ENCODE peak calls at places on chromosomes 16 and 17, in seven cellular contexts. One of them, this sample, is unnamed.

GRCh38 chr17:74453665-74454196 is 12.7 kb upstream of the CD300A start:
- DNase-seq in neural progenitor cell: peak; percentile 97
- DNase-seq in MM.1S: peak; percentile 83
- DNase-seq in OCI-LY7: peak; percentile 93
- DNase-seq in GM23338: no peak
- DNase-seq in PC-3: peak; percentile 88
- DNase-seq in HCT116: no peak
- DNase-seq in this sample: no peak

GRCh38 chr16:34802396-34802795 is 1343.0 kb downstream of the TP53TG3F start:
- DNase-seq in neural progenitor cell: no peak
- DNase-seq in MM.1S: no peak
- DNase-seq in OCI-LY7: no peak
- DNase-seq in GM23338: no peak
- DNase-seq in PC-3: no peak
- DNase-seq in HCT116: no peak
- DNase-seq in this sample: peak; percentile 1

GRCh38 chr16:31344712-31345111 is 10.3 kb upstream of the ITGAX start:
- DNase-seq in neural progenitor cell: no peak
- DNase-seq in MM.1S: peak; percentile 16
- DNase-seq in OCI-LY7: no peak
- DNase-seq in GM23338: no peak
- DNase-seq in PC-3: no peak
- DNase-seq in HCT116: no peak
- DNase-seq in this sample: no peak

GRCh38 chr16:72098936-72099335 is 5.3 kb downstream of the DHX38 start:
- DNase-seq in neural progenitor cell: peak; percentile 8
- DNase-seq in MM.1S: no peak
- DNase-seq in OCI-LY7: no peak
- DNase-seq in GM23338: peak; percentile 36
- DNase-seq in PC-3: no peak
- DNase-seq in HCT116: no peak
- DNase-seq in this sample: no peak

GRCh38 chr17:28271431-28271830 is 47.6 kb upstream of the TMEM97 start:
- DNase-seq in neural progenitor cell: no peak
- DNase-seq in MM.1S: no peak
- DNase-seq in OCI-LY7: no peak
- DNase-seq in GM23338: no peak
- DNase-seq in PC-3: no peak
- DNase-seq in HCT116: no peak
- DNase-seq in this sample: no peak

GRCh38 chr17:49482144-49482817 is 12.8 kb upstream of the NGFR start:
- DNase-seq in neural progenitor cell: no peak
- DNase-seq in MM.1S: no peak
- DNase-seq in OCI-LY7: no peak
- DNase-seq in GM23338: no peak
- DNase-seq in PC-3: peak; percentile 18
- DNase-seq in HCT116: no peak
- DNase-seq in this sample: no peak

GRCh38 chr16:31873556-31874353 is at the start of gene ZNF267:
- DNase-seq in neural progenitor cell: peak; percentile 97
- DNase-seq in MM.1S: peak; percentile 95
- DNase-seq in OCI-LY7: peak; percentile 97
- DNase-seq in GM23338: peak; percentile 97
- DNase-seq in PC-3: peak; percentile 86
- DNase-seq in HCT116: peak; percentile 70
- DNase-seq in this sample: peak; percentile 97

GRCh38 chr17:43341705-43342600 is 56.8 kb upstream of the ARL4D start:
- DNase-seq in neural progenitor cell: no peak
- DNase-seq in MM.1S: no peak
- DNase-seq in OCI-LY7: no peak
- DNase-seq in GM23338: no peak
- DNase-seq in PC-3: peak; percentile 72
- DNase-seq in HCT116: no peak
- DNase-seq in this sample: no peak

GRCh38 chr16:85515830-85516397 is 97.2 kb upstream of the GSE1 start:
- DNase-seq in neural progenitor cell: no peak
- DNase-seq in MM.1S: no peak
- DNase-seq in OCI-LY7: no peak
- DNase-seq in GM23338: no peak
- DNase-seq in PC-3: no peak
- DNase-seq in HCT116: no peak
- DNase-seq in this sample: peak; percentile 82

GRCh38 chr17:64354824-64355535 is 35.7 kb downstream of the PECAM1 start:
- DNase-seq in neural progenitor cell: no peak
- DNase-seq in MM.1S: no peak
- DNase-seq in OCI-LY7: no peak
- DNase-seq in GM23338: no peak
- DNase-seq in PC-3: no peak
- DNase-seq in HCT116: no peak
- DNase-seq in this sample: no peak

GRCh38 chr17:17933775-17934174 is 38.4 kb downstream of the TOM1L2 start:
- DNase-seq in neural progenitor cell: no peak
- DNase-seq in MM.1S: no peak
- DNase-seq in OCI-LY7: no peak
- DNase-seq in GM23338: no peak
- DNase-seq in PC-3: peak; percentile 36
- DNase-seq in HCT116: no peak
- DNase-seq in this sample: no peak

GRCh38 chr17:8288336-8289102 is at the start of gene RANGRF:
- DNase-seq in neural progenitor cell: peak; percentile 96
- DNase-seq in MM.1S: peak; percentile 91
- DNase-seq in OCI-LY7: peak; percentile 90
- DNase-seq in GM23338: peak; percentile 98
- DNase-seq in PC-3: peak; percentile 67
- DNase-seq in HCT116: peak; percentile 62
- DNase-seq in this sample: peak; percentile 94

GRCh38 chr16:82627811-82628339 is 1.1 kb downstream of the CDH13 start:
- DNase-seq in neural progenitor cell: peak; percentile 68
- DNase-seq in MM.1S: no peak
- DNase-seq in OCI-LY7: no peak
- DNase-seq in GM23338: peak; percentile 49
- DNase-seq in PC-3: peak; percentile 51
- DNase-seq in HCT116: no peak
- DNase-seq in this sample: no peak

GRCh38 chr17:77325537-77325825 is 184.7 kb downstream of the SEC14L1 start:
- DNase-seq in neural progenitor cell: no peak
- DNase-seq in MM.1S: no peak
- DNase-seq in OCI-LY7: no peak
- DNase-seq in GM23338: no peak
- DNase-seq in PC-3: no peak
- DNase-seq in HCT116: no peak
- DNase-seq in this sample: no peak

GRCh38 chr16:4570688-4571321 is 14.7 kb downstream of the C16orf96 start:
- DNase-seq in neural progenitor cell: peak; percentile 45
- DNase-seq in MM.1S: no peak
- DNase-seq in OCI-LY7: no peak
- DNase-seq in GM23338: peak; percentile 95
- DNase-seq in PC-3: no peak
- DNase-seq in HCT116: no peak
- DNase-seq in this sample: no peak

GRCh38 chr16:27549857-27550581 is at the start of the genes GTF3C1 and KATNIP:
- DNase-seq in neural progenitor cell: peak; percentile 100
- DNase-seq in MM.1S: peak; percentile 99
- DNase-seq in OCI-LY7: peak; percentile 99
- DNase-seq in GM23338: peak; percentile 99
- DNase-seq in PC-3: peak; percentile 96
- DNase-seq in HCT116: peak; percentile 94
- DNase-seq in this sample: peak; percentile 100
- H3K27ac ChIP-seq in neural progenitor cell: no peak within 1 kb of the TSS
- H3K27ac ChIP-seq in MM.1S: peak within 1 kb of the TSS; percentile 45
- H3K27ac ChIP-seq in OCI-LY7: no peak within 1 kb of the TSS
- H3K27ac ChIP-seq in GM23338: no peak within 1 kb of the TSS
- H3K27ac ChIP-seq in PC-3: peak within 1 kb of the TSS; percentile 12
- H3K27ac ChIP-seq in HCT116: peak within 1 kb of the TSS; percentile 39
- H3K27ac ChIP-seq in this sample: peak within 1 kb of the TSS; percentile 74

DNA sequence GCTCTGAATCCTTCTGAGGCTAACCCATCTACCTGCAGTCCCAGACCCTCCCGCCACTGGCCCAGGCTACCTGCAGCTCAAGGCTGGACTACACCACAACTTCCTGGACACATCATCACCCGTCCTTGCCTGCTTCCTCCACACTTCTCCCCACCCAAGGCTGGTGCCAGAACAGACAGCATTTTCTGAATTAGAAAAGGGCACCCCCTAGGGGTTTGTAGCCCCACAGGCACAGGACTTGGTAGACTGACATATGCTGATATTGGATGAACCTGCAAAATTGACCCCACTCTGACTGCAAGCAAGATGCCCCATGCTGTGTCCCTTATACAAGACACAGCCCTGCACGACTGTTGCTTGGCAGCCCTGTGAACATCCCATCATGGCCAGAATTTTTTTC is 271.5 kb upstream of the C16orf82 start:
- DNase-seq in neural progenitor cell: peak; percentile 56
- DNase-seq in MM.1S: no peak
- DNase-seq in OCI-LY7: peak; percentile 87
- DNase-seq in GM23338: peak; percentile 29
- DNase-seq in PC-3: no peak
- DNase-seq in HCT116: no peak
- DNase-seq in this sample: peak; percentile 9
- TF ChIP-seq CTCF in neural progenitor cell: peak; percentile 60
- TF ChIP-seq CTCF in MM.1S: peak; percentile 4
- TF ChIP-seq CTCF in OCI-LY7: peak; percentile 87
- TF ChIP-seq CTCF in GM23338: peak; percentile 35
- TF ChIP-seq CTCF in PC-3: no peak
- TF ChIP-seq CTCF in HCT116: peak; percentile 30
- TF ChIP-seq CTCF in this sample: peak; percentile 17

GRCh38 chr17:40198576-40198975 is 20.5 kb upstream of the WIPF2 start:
- DNase-seq in neural progenitor cell: no peak
- DNase-seq in MM.1S: no peak
- DNase-seq in OCI-LY7: no peak
- DNase-seq in GM23338: no peak
- DNase-seq in PC-3: no peak
- DNase-seq in HCT116: no peak
- DNase-seq in this sample: no peak

DNA sequence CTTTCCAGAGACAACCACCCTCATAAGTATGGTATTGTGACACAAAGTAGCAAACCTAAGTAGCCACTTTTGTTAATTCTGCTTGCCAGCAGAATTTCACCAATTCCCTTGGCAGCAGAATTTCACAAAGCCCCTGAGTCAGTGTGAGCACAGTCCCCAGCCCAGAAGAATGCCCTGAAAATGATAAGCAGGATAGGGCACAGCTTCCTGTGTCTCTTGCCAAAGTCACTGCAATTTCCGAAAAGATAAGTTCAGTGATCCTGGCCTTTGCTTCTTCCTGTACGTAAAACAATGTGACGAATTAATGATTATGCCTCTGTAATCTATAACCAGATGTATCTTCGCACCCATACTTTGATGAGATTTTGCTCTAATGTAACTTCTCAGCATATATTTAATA is 16.0 kb upstream of the WIPF2 start:
- DNase-seq in neural progenitor cell: no peak
- DNase-seq in MM.1S: no peak
- DNase-seq in OCI-LY7: no peak
- DNase-seq in GM23338: no peak
- DNase-seq in PC-3: no peak
- DNase-seq in HCT116: no peak
- DNase-seq in this sample: no peak
- TF ChIP-seq EZH2phosphoT487 in neural progenitor cell: no peak
- TF ChIP-seq EZH2phosphoT487 in MM.1S: no peak
- TF ChIP-seq EZH2phosphoT487 in OCI-LY7: no peak
- TF ChIP-seq EZH2phosphoT487 in GM23338: no peak
- TF ChIP-seq EZH2phosphoT487 in PC-3: no peak
- TF ChIP-seq EZH2phosphoT487 in HCT116: no peak
- TF ChIP-seq EZH2phosphoT487 in this sample: no peak

GRCh38 chr16:69087161-69087581 is 18.3 kb upstream of the HAS3 start:
- DNase-seq in neural progenitor cell: no peak
- DNase-seq in MM.1S: no peak
- DNase-seq in OCI-LY7: no peak
- DNase-seq in GM23338: no peak
- DNase-seq in PC-3: no peak
- DNase-seq in HCT116: no peak
- DNase-seq in this sample: no peak
- H3K27ac ChIP-seq in neural progenitor cell: no peak overlapping the region
- H3K27ac ChIP-seq in MM.1S: no peak overlapping the region
- H3K27ac ChIP-seq in OCI-LY7: no peak overlapping the region
- H3K27ac ChIP-seq in GM23338: peak overlapping the region; percentile 32
- H3K27ac ChIP-seq in PC-3: no peak overlapping the region
- H3K27ac ChIP-seq in HCT116: no peak overlapping the region
- H3K27ac ChIP-seq in this sample: no peak overlapping the region

GRCh38 chr17:7219812-7220592 is at the start of the genes ACADVL and DLG4:
- DNase-seq in neural progenitor cell: peak; percentile 90
- DNase-seq in MM.1S: peak; percentile 79
- DNase-seq in OCI-LY7: peak; percentile 81
- DNase-seq in GM23338: peak; percentile 95
- DNase-seq in PC-3: peak; percentile 85
- DNase-seq in HCT116: no peak
- DNase-seq in this sample: peak; percentile 95

GRCh38 chr17:7221281-7222092 is 1.7 kb downstream of the ACADVL start:
- DNase-seq in neural progenitor cell: no peak
- DNase-seq in MM.1S: no peak
- DNase-seq in OCI-LY7: no peak
- DNase-seq in GM23338: no peak
- DNase-seq in PC-3: no peak
- DNase-seq in HCT116: no peak
- DNase-seq in this sample: no peak

GRCh38 chr17:7219434-7219811 is 213 bp downstream of the DLG4 start:
- DNase-seq in neural progenitor cell: no peak
- DNase-seq in MM.1S: no peak
- DNase-seq in OCI-LY7: no peak
- DNase-seq in GM23338: no peak
- DNase-seq in PC-3: no peak
- DNase-seq in HCT116: no peak
- DNase-seq in this sample: no peak

GRCh38 chr17:7222093-7222971 is 2.6 kb downstream of the ACADVL start:
- DNase-seq in neural progenitor cell: no peak
- DNase-seq in MM.1S: no peak
- DNase-seq in OCI-LY7: no peak
- DNase-seq in GM23338: no peak
- DNase-seq in PC-3: no peak
- DNase-seq in HCT116: no peak
- DNase-seq in this sample: no peak

GRCh38 chr17:7220593-7221280 is 999 bp downstream of the ACADVL start:
- DNase-seq in neural progenitor cell: peak; percentile 54
- DNase-seq in MM.1S: peak; percentile 79
- DNase-seq in OCI-LY7: peak; percentile 74
- DNase-seq in GM23338: peak; percentile 75
- DNase-seq in PC-3: peak; percentile 43
- DNase-seq in HCT116: no peak
- DNase-seq in this sample: peak; percentile 77
- TF ChIP-seq CTCF in neural progenitor cell: peak; percentile 41
- TF ChIP-seq CTCF in MM.1S: peak; percentile 79
- TF ChIP-seq CTCF in OCI-LY7: peak; percentile 85
- TF ChIP-seq CTCF in GM23338: peak; percentile 54
- TF ChIP-seq CTCF in PC-3: peak; percentile 60
- TF ChIP-seq CTCF in HCT116: peak; percentile 74
- TF ChIP-seq CTCF in this sample: peak; percentile 45

GRCh38 chr16:46783800-46784199 is 35.7 kb upstream of the MYLK3 start:
- DNase-seq in neural progenitor cell: no peak
- DNase-seq in MM.1S: no peak
- DNase-seq in OCI-LY7: no peak
- DNase-seq in GM23338: no peak
- DNase-seq in PC-3: no peak
- DNase-seq in HCT116: no peak
- DNase-seq in this sample: no peak
- TF ChIP-seq EZH2phosphoT487 in neural progenitor cell: no peak
- TF ChIP-seq EZH2phosphoT487 in MM.1S: no peak
- TF ChIP-seq EZH2phosphoT487 in OCI-LY7: no peak
- TF ChIP-seq EZH2phosphoT487 in GM23338: no peak
- TF ChIP-seq EZH2phosphoT487 in PC-3: no peak
- TF ChIP-seq EZH2phosphoT487 in HCT116: no peak
- TF ChIP-seq EZH2phosphoT487 in this sample: no peak